ENCODE peak calls at places on chromosomes 3 and 15, in four cellular contexts. Z, M, S and P are unnamed samples.

GRCh38 chr3:113878403-113878802 is 39.8 kb downstream of the GRAMD1C start:
- DNase-seq in Z (no peak), M (no peak), S (no peak), P (no peak)

GRCh38 chr3:9422712-9423424 is 25.5 kb downstream of the SETD5 start:
- DNase-seq in Z (peak; percentile 74), M (peak; percentile 98), S (peak; percentile 98), P (no peak)

GRCh38 chr3:140205598-140205997 is 270.6 kb downstream of the CLSTN2 start:
- DNase-seq in Z (no peak), M (no peak), S (no peak), P (no peak)

GRCh38 chr15:39593071-39594055 is 12.5 kb downstream of the THBS1 start:
- DNase-seq in Z (no peak), M (no peak), S (peak; percentile 34), P (no peak)

GRCh38 chr15:62750471-62750870 is 292.1 kb upstream of the TPM1 start:
- DNase-seq in Z (no peak), M (no peak), S (no peak), P (no peak)

GRCh38 chr3:9778102-9778501 is 8.4 kb upstream of the CAMK1 start:
- DNase-seq in Z (no peak), M (no peak), S (peak; percentile 82), P (no peak)

GRCh38 chr3:178406206-178406605 is 130.0 kb upstream of the KCNMB2 start:
- DNase-seq in Z (no peak), M (no peak), S (no peak), P (no peak)

GRCh38 chr3:153080778-153081240 is 81.2 kb upstream of the RAP2B start:
- DNase-seq in Z (no peak), M (no peak), S (no peak), P (no peak)

GRCh38 chr3:25572919-25573385 is 91.8 kb downstream of the TOP2B start:
- DNase-seq in Z (no peak), M (no peak), S (peak; percentile 50), P (no peak)

GRCh38 chr3:101862453-101863165 is 13.3 kb downstream of the NFKBIZ start:
- DNase-seq in Z (no peak), M (no peak), S (peak; percentile 37), P (no peak)

GRCh38 chr15:80485370-80486164 is 81.4 kb downstream of the ARNT2 start:
- DNase-seq in Z (no peak), M (peak; percentile 51), S (no peak), P (no peak)

GRCh38 chr3:177015881-177016280 is 181.4 kb downstream of the TBL1XR1 start:
- DNase-seq in Z (no peak), M (no peak), S (no peak), P (no peak)

GRCh38 chr3:156781310-156782230 is 44.6 kb upstream of the LEKR1 start:
- DNase-seq in Z (no peak), M (no peak), S (peak; percentile 85), P (no peak)

GRCh38 chr15:63203451-63204090 is 14.2 kb downstream of the RAB8B start:
- DNase-seq in Z (no peak), M (no peak), S (peak; percentile 76), P (no peak)

GRCh38 chr3:17833786-17834559 is 91.5 kb upstream of the TBC1D5 start:
- DNase-seq in Z (no peak), M (no peak), S (no peak), P (no peak)

GRCh38 chr3:53464424-53464823 is 30.0 kb upstream of the CACNA1D start:
- DNase-seq in Z (no peak), M (peak; percentile 29), S (no peak), P (no peak)

GRCh38 chr3:196688349-196688748 is 23.7 kb downstream of the CEP19 start:
- DNase-seq in Z (no peak), M (no peak), S (peak; percentile 69), P (no peak)

GRCh38 chr3:159532577-159532976 is 456.1 kb upstream of the IL12A start:
- DNase-seq in Z (no peak), M (no peak), S (peak; percentile 4), P (no peak)

GRCh38 chr15:87121357-87121756 is 1041.7 kb downstream of the AGBL1 start:
- DNase-seq in Z (no peak), M (no peak), S (no peak), P (no peak)

GRCh38 chr15:40922608-40923005 is 6.5 kb upstream of the DLL4 start:
- DNase-seq in Z (no peak), M (no peak), S (no peak), P (no peak)

GRCh38 chr3:33317963-33318708 is 40.9 kb downstream of the FBXL2 start:
- DNase-seq in Z (no peak), M (peak; percentile 18), S (no peak), P (no peak)

GRCh38 chr3:185225523-185225922 is 28.3 kb downstream of the EHHADH start:
- DNase-seq in Z (no peak), M (no peak), S (peak; percentile 77), P (no peak)

GRCh38 chr3:58079773-58080172 is 71.6 kb downstream of the FLNB start:
- DNase-seq in Z (no peak), M (no peak), S (no peak), P (no peak)

GRCh38 chr3:143822374-143822773 is 25.9 kb downstream of the SLC9A9 start:
- DNase-seq in Z (no peak), M (no peak), S (no peak), P (no peak)

DNA sequence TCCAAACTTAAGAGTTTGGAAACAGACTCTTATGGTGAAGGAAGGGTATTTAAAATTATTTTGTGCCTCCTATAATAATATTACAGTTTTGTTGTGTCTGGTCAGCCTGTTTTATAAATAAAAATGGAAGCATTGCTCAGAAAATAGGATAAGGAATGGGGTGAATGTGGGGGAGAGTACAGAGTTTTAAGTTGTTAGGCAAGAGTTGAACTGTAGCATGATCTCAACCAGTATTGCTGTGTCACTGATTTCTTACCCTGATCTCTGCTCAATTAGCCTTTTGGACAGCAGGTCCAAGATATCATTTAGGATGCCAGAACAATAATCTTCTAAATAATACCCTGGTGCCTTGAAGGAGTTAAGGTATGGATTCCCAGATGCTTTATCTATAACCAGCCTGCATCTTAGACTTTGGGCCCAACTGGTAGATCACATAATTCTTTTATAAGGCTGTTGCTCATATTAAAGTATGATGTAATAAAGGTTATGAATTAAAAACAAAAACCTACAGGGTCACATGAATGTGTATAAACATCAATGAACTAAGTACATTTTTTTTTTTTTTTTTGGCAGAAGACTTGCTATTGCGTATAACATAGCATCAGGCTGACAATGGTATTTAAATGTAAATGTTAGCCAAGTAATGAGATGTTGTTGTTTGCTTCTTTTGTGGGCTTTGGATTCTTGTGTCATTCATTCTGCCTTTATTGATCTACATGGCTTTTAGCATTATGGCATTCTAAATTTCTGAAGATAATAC is 70.0 kb downstream of the MITF start:
- DNase-seq in Z (no peak), M (no peak), S (peak; percentile 41), P (no peak)
- TF ChIP-seq MXI1 in Z (no peak), M (no peak), S (no peak), P (no peak)

GRCh38 chr3:116192464-116192863 is 252.8 kb downstream of the LSAMP start:
- DNase-seq in Z (no peak), M (no peak), S (no peak), P (no peak)

GRCh38 chr3:116199063-116199462 is 246.2 kb downstream of the LSAMP start:
- DNase-seq in Z (no peak), M (no peak), S (no peak), P (no peak)

GRCh38 chr3:116201032-116201690 is 244.1 kb downstream of the LSAMP start:
- DNase-seq in Z (no peak), M (no peak), S (no peak), P (no peak)

DNA sequence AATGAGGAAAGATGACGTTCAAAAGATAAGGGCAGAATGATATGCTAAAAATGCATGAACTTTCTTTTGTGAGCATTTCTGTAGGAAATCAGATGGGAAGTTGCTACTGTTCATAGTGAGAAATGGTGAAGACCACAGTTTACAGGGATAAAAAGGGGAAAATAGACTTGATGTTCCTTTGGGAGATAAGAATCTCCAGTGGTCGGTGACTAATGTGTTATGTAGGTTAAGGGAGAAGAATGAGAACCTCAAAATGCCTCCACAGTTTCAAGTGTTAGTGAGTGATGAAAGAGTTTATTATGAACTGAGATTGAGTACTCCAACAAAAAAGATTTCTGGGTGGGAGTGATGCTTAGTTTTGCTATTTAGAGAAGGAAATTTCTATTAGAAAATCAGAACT is 247.2 kb downstream of the LSAMP start:
- DNase-seq in Z (no peak), M (no peak), S (peak; percentile 7), P (no peak)
- TF ChIP-seq MXI1 in Z (no peak), M (no peak), S (no peak), P (no peak)

GRCh38 chr3:71487418-71487817 is 96.1 kb downstream of the FOXP1 start:
- DNase-seq in Z (no peak), M (no peak), S (no peak), P (no peak)
- TF ChIP-seq MXI1 in Z (no peak), M (no peak), S (no peak), P (no peak)

GRCh38 chr3:171752329-171752728 is 58.0 kb downstream of the PLD1 start:
- DNase-seq in Z (no peak), M (no peak), S (no peak), P (no peak)

GRCh38 chr3:171745577-171746319 is 64.5 kb downstream of the PLD1 start:
- DNase-seq in Z (no peak), M (no peak), S (no peak), P (no peak)

GRCh38 chr3:171748341-171748918 is 61.9 kb downstream of the PLD1 start:
- DNase-seq in Z (no peak), M (no peak), S (peak; percentile 17), P (no peak)

GRCh38 chr3:171747223-171747920 is 62.9 kb downstream of the PLD1 start:
- DNase-seq in Z (no peak), M (no peak), S (no peak), P (no peak)

GRCh38 chr3:171749128-171749527 is 61.2 kb downstream of the PLD1 start:
- DNase-seq in Z (no peak), M (no peak), S (no peak), P (no peak)
- TF ChIP-seq MXI1 in Z (no peak), M (no peak), S (no peak), P (no peak)

GRCh38 chr15:85687329-85687728 is 107.4 kb downstream of the KLHL25 start:
- DNase-seq in Z (no peak), M (no peak), S (no peak), P (no peak)
- TF ChIP-seq MXI1 in Z (no peak), M (no peak), S (no peak), P (no peak)

GRCh38 chr15:27019687-27020086 is 48.7 kb downstream of the GABRG3 start:
- DNase-seq in Z (no peak), M (no peak), S (no peak), P (no peak)
- TF ChIP-seq MXI1 in Z (no peak), M (no peak), S (no peak), P (no peak)

GRCh38 chr3:151016421-151016820 is 43.9 kb upstream of the CLRN1 start:
- DNase-seq in Z (no peak), M (no peak), S (peak; percentile 13), P (no peak)
- TF ChIP-seq MXI1 in Z (no peak), M (no peak), S (no peak), P (no peak)